ENCODE peak calls at places on chromosomes 6 and 20, in seven cellular contexts. Q is HCT116, G is adrenal gland, R is esophagus squamous epithelium, Y is Peyer's patch, N is sigmoid colon, U is lower leg skin. L is an unnamed sample.

GRCh38 chr6:3516094-3516493 is 59.2 kb upstream of the SLC22A23 start:
- DNase-seq in Q (no peak), R (no peak), G (peak; percentile 60), N (no peak), U (no peak), Y (no peak), L (no peak)

GRCh38 chr6:170525795-170526194 is 27.3 kb downstream of the PSMB1 start:
- DNase-seq in Q (no peak), U (no peak), G (no peak), Y (no peak), R (no peak), N (no peak), L (no peak)

GRCh38 chr20:51424270-51425041 is 118.1 kb downstream of the NFATC2 start:
- DNase-seq in G (no peak), N (no peak), U (no peak), Y (no peak), R (no peak), Q (no peak), L (no peak)

GRCh38 chr6:157614026-157614484 is 209.0 kb upstream of the SNX9 start:
- DNase-seq in N (no peak), Q (no peak), R (no peak), U (no peak), Y (no peak), G (no peak), L (no peak)

GRCh38 chr6:3211681-3212080 is 15.8 kb downstream of the TUBB2B start:
- DNase-seq in Y (no peak), R (no peak), U (peak; percentile 77), G (no peak), N (no peak), Q (no peak), L (no peak)

GRCh38 chr6:136446145-136446544 is 104.1 kb downstream of the MAP7 start:
- DNase-seq in G (no peak), U (no peak), Y (no peak), N (no peak), R (no peak), Q (no peak), L (no peak)

GRCh38 chr6:75204959-75205775 is 686 bp downstream of the COL12A1 start:
- DNase-seq in Y (no peak), Q (no peak), G (no peak), U (peak; percentile 91), R (no peak), N (peak; percentile 88), L (no peak)

GRCh38 chr6:106446287-106446885 is 85.9 kb downstream of the CRYBG1 start:
- DNase-seq in U (no peak), Y (no peak), G (no peak), Q (no peak), N (no peak), R (no peak), L (no peak)

GRCh38 chr6:2970034-2970685 is 1.2 kb downstream of the SERPINB6 start:
- DNase-seq in Q (no peak), R (no peak), U (no peak), N (no peak), Y (no peak), G (peak; percentile 36), L (peak; percentile 28)

GRCh38 chr6:91288741-91289140 is 701.9 kb upstream of the MAP3K7 start:
- DNase-seq in R (no peak), Y (no peak), G (no peak), U (no peak), N (no peak), Q (no peak), L (no peak)

GRCh38 chr20:31863296-31864085 is 6.8 kb downstream of the DUSP15 start:
- DNase-seq in G (no peak), Y (no peak), U (peak; percentile 58), R (no peak), Q (no peak), N (no peak), L (no peak)

GRCh38 chr20:25223179-25223661 is 24.7 kb upstream of the PYGB start:
- DNase-seq in N (no peak), Y (no peak), G (peak; percentile 54), Q (peak; percentile 76), R (no peak), U (peak; percentile 83), L (peak; percentile 61)

GRCh38 chr6:71262914-71263313 is 25.7 kb upstream of the OGFRL1 start:
- DNase-seq in Q (no peak), R (no peak), U (no peak), G (no peak), N (no peak), Y (no peak), L (no peak)

GRCh38 chr6:13413466-13413862 is 73.9 kb downstream of the GFOD1 start:
- DNase-seq in R (no peak), Q (no peak), G (no peak), U (peak; percentile 68), N (no peak), Y (no peak), L (no peak)

GRCh38 chr6:31131595-31131994 is 7.3 kb downstream of the PSORS1C2 start:
- DNase-seq in R (no peak), Q (no peak), U (no peak), Y (no peak), G (no peak), N (no peak), L (no peak)

GRCh38 chr6:148698671-148699180 is 48.1 kb upstream of the UST start:
- DNase-seq in Q (no peak), Y (no peak), G (no peak), N (no peak), R (no peak), U (no peak), L (no peak)

GRCh38 chr6:102981631-102982030 is 1588.1 kb downstream of the GRIK2 start:
- DNase-seq in Y (no peak), U (no peak), Q (no peak), G (no peak), R (no peak), N (no peak), L (no peak)

GRCh38 chr6:159098636-159099106 is 53.9 kb upstream of the TAGAP start:
- DNase-seq in G (no peak), Q (no peak), Y (peak; percentile 79), N (no peak), R (no peak), U (peak; percentile 80), L (no peak)

DNA sequence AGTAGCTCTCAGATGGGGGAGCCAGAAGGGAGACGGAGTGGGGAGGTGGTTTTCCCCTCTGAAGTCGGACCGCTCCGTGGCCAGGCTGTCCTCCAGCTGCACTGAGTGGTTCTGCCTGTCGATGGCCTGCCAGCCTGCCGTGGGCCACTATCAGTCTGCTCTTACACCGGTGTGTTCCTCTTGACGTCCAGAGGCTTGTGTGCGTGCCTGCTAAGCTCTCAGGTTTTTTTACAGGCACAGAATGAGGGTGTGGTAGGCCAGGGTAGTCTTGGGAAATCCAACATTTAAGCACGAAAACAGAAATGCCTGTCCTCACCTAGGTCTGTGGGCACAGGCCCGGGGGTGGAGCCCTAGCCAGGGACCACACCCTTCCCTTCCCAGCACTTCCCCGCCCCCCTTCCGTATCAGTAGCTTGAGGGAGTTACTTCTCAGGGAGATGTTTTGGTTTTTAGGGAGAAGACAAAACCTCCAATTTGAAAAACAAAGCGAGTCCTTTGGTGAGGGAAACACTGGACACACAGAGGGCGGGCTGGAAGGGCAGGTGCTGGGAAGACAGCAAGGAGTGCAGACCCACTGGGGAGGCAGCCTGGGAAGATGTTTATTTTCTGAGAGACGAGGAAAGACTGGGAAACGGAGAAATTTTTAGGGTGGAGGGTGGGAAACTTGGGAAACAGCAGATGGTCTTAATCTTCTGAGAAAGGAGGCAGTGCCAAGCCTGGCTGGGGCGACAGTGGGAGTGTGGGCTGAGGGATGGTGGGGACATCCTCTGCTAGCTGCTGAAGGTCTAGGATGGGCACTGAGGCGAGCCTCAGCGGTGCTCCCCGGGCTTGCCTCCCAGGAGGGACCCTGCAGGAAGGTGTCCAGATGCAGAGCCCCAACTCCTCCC is 106.5 kb downstream of the LY86 start:
- DNase-seq in U (peak; percentile 90), Q (no peak), R (no peak), N (peak; percentile 57), G (no peak), Y (no peak), L (peak; percentile 74)
- TF ChIP-seq POLR2A in U (no peak), Q (no peak), R (peak; percentile 59), N (no peak), G (no peak), Y (no peak), L (peak; percentile 58)

DNA sequence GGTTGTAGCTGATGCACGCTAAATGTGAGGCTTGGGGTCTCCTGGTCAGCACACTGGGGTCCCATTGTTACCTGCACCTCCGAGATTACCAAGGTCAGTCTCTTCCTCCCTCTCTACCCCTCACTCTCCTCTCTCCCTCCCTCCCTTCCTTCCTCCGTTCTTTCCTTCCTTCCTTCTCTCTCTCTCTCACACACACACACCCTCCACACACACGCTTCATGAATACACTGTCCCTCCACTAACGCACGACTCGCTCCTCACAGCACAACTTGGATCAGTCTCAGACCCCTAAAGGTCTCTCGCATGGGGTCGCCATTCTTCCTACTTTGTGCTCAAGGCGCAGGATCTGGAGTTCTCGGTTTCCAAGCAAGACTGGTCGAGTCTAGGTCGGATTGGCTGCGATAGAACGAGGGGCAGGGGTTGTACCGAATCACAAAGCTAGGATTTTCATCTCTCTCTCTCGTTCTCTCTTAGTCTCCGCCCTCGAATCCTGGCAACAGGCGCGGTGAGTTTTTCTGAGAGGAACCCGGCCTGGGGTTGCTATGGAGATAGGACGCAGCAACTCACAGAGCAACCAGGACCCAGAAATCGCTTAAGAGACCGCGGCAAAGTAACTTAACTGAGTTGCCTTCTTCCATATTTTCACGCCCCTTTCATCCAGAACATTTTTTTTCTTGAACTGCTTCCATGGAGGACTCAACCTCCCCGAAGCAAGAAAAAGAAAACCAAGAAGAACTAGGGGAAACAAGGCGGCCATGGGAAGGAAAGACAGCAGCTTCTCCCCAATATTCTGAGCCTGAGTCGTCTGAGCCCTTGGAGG is at the start of gene RSPH4A:
- DNase-seq in G (peak; percentile 95), R (peak; percentile 48), N (peak; percentile 96), Q (peak; percentile 67), Y (peak; percentile 73), U (peak; percentile 96), L (peak; percentile 85)
- TF ChIP-seq POLR2A in G (no peak), R (no peak), N (no peak), Q (no peak), Y (no peak), U (no peak), L (no peak)

GRCh38 chr6:16420332-16420714 is 181.9 kb downstream of the GMPR start:
- DNase-seq in G (no peak), Y (no peak), R (no peak), Q (no peak), U (no peak), N (no peak), L (no peak)

GRCh38 chr6:16415677-16416076 is 177.3 kb downstream of the GMPR start:
- DNase-seq in Y (no peak), U (no peak), R (no peak), G (no peak), Q (no peak), N (no peak), L (no peak)

GRCh38 chr6:16421462-16421960 is 183.1 kb downstream of the GMPR start:
- DNase-seq in N (no peak), Y (no peak), Q (no peak), G (no peak), U (no peak), R (no peak), L (no peak)

GRCh38 chr6:16420715-16421461 is 182.5 kb downstream of the GMPR start:
- DNase-seq in U (no peak), R (no peak), Q (no peak), N (no peak), Y (peak; percentile 44), G (peak; percentile 33), L (no peak)

GRCh38 chr6:16419636-16420331 is 181.4 kb downstream of the GMPR start:
- DNase-seq in R (no peak), N (no peak), Y (no peak), U (no peak), Q (no peak), G (no peak), L (no peak)
- TF ChIP-seq POLR2A in R (no peak), N (no peak), Y (no peak), U (no peak), Q (no peak), G (no peak), L (no peak)

GRCh38 chr20:12660918-12661317 is 347.9 kb upstream of the SPTLC3 start:
- DNase-seq in N (no peak), R (no peak), Q (no peak), U (no peak), Y (no peak), G (no peak), L (no peak)
- TF ChIP-seq POLR2A in N (no peak), R (no peak), Q (no peak), U (no peak), Y (no peak), G (no peak), L (no peak)